ENCODE peak calls at places on chromosomes 13 and 19, in ten cellular contexts. D, H, K, O, I, X, M, N, B and J are unnamed samples. For H3K36me3, the result is how much of the 10 kb centered on the place peaks cover.

GRCh38 chr19:46659151-46660007 is 1.6 kb downstream of the DACT3 start:
- DNase-seq in D (no peak), H (peak), K (peak), O (peak), I (peak), X (no peak), M (no peak), N (no peak), B (peak), J (peak)

GRCh38 chr13:49563513-49563912 is 21.8 kb downstream of the RCBTB1 start:
- DNase-seq in D (no peak), H (no peak), K (no peak), O (no peak), I (no peak), X (no peak), M (peak), N (no peak), B (no peak), J (no peak)

GRCh38 chr13:45851171-45851889 is at the start of gene SIAH3:
- DNase-seq in D (no peak), H (no peak), K (no peak), O (no peak), I (no peak), X (peak), M (no peak), N (no peak), B (peak), J (peak)

GRCh38 chr19:38739440-38740251 is 4.6 kb downstream of the CAPN12 start:
- DNase-seq in D (no peak), H (no peak), K (no peak), O (no peak), I (peak), X (no peak), M (no peak), N (no peak), B (no peak), J (peak)

GRCh38 chr13:93002071-93002470 is 224.5 kb upstream of the GPC6 start:
- DNase-seq in D (no peak), H (no peak), K (no peak), O (no peak), I (no peak), X (no peak), M (no peak), N (no peak), B (no peak), J (no peak)

GRCh38 chr13:52162279-52163101 is 3.1 kb upstream of the NEK3 start:
- DNase-seq in D (peak), H (no peak), K (no peak), O (no peak), I (no peak), X (no peak), M (peak), N (no peak), B (no peak), J (no peak)

GRCh38 chr19:49554701-49555181 is 25.6 kb downstream of the NOSIP start:
- DNase-seq in D (no peak), H (no peak), K (peak), O (no peak), I (peak), X (peak), M (no peak), N (no peak), B (peak), J (no peak)

GRCh38 chr19:7679017-7679720 is 1.5 kb upstream of the TRAPPC5 start:
- DNase-seq in D (no peak), H (peak), K (no peak), O (no peak), I (peak), X (peak), M (no peak), N (no peak), B (peak), J (peak)

GRCh38 chr13:33218020-33218419 is 67.5 kb downstream of the STARD13 start:
- DNase-seq in D (peak), H (no peak), K (no peak), O (no peak), I (no peak), X (no peak), M (peak), N (no peak), B (no peak), J (no peak)

GRCh38 chr19:47381653-47382279 is 32.7 kb downstream of the DHX34 start:
- DNase-seq in D (no peak), H (no peak), K (no peak), O (no peak), I (peak), X (peak), M (no peak), N (no peak), B (no peak), J (no peak)

GRCh38 chr19:11597202-11598102 is at the start of gene ZNF627:
- DNase-seq in D (peak), H (peak), K (peak), O (peak), I (peak), X (peak), M (peak), N (peak), B (peak), J (peak)

GRCh38 chr19:48964205-48965032 is 690 bp upstream of the FTL start:
- DNase-seq in D (no peak), H (no peak), K (no peak), O (no peak), I (no peak), X (peak), M (peak), N (no peak), B (peak), J (no peak)

GRCh38 chr19:38383184-38383583 is 4.7 kb downstream of the GGN start:
- DNase-seq in D (no peak), H (no peak), K (no peak), O (no peak), I (no peak), X (no peak), M (no peak), N (no peak), B (no peak), J (no peak)

GRCh38 chr13:28138012-28138755 is at the start of gene PAN3:
- DNase-seq in D (peak), H (peak), K (peak), O (peak), I (peak), X (peak), M (peak), N (peak), B (peak), J (peak)

GRCh38 chr13:30736921-30737320 is 1.6 kb downstream of the ALOX5AP start:
- DNase-seq in D (no peak), H (no peak), K (no peak), O (no peak), I (no peak), X (no peak), M (no peak), N (no peak), B (no peak), J (no peak)

GRCh38 chr13:30736461-30736860 is 1.1 kb downstream of the ALOX5AP start:
- DNase-seq in D (no peak), H (no peak), K (no peak), O (no peak), I (no peak), X (no peak), M (no peak), N (no peak), B (no peak), J (no peak)

GRCh38 chr13:30737511-30738342 is 2.4 kb downstream of the ALOX5AP start:
- DNase-seq in D (no peak), H (no peak), K (peak), O (no peak), I (peak), X (no peak), M (no peak), N (no peak), B (no peak), J (peak)

GRCh38 chr13:30734434-30734833 is 909 bp upstream of the ALOX5AP start:
- DNase-seq in D (no peak), H (no peak), K (no peak), O (no peak), I (no peak), X (no peak), M (peak), N (no peak), B (no peak), J (no peak)

GRCh38 chr13:30735025-30735967 is at the start of gene ALOX5AP:
- DNase-seq in D (no peak), H (no peak), K (no peak), O (no peak), I (peak), X (peak), M (no peak), N (no peak), B (no peak), J (no peak)
- H3K27ac ChIP-seq in D (no peak), H (no peak), K (no peak), O (no peak), I (peak), X (peak), M (no peak), N (no peak), B (no peak), J (peak)

GRCh38 chr13:37010424-37010823 is 9.8 kb downstream of the EXOSC8 start:
- DNase-seq in D (no peak), H (no peak), K (no peak), O (no peak), I (no peak), X (no peak), M (no peak), N (no peak), B (no peak), J (no peak)
- H3K36me3 ChIP-seq in D (half or more), H (half or more), K (half or more), O (under half), I (half or more), X (under half), M (under half), N (under half), B (under half), J (under half)

DNA sequence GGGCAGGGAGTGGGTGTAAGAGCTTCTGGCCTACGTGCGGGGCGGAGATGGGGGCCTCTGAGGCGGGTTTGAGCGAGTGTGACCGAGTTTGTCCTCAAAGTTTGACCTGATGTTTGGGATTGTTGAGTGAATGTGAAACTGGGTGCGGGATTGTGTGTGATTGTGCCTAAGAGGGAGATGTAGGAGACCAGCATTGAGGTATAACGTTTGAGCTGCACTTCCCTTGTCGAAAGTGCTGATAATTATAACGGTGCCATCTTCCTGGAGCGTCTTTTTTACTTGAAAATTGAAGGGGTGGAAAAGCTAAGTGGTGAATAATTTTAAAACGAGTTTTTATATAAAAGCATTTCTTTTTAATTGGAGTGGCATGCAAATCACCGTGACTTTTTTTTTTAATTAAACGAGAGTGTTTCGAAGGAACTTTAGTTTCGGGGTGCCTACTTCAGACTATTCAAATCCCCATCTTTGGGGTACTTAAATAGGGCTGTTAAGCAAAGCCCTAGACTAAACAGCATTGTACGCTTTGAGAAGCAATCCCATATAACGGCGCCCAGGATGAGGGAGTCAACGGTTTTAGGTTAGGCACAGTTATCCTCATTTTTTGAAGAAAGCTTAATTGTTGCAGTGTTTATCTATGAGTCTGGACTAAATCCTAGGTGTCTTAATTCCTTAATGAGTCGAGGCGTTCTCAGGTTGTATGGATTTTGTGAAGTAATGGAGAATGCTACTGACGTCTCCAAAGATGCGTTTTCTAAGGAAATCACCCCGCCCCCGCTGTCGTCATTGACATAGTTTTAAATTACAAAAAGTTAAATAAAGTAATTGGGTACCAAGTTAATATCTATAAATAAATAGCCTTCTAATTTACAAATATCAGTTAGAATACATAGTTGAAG is 618 bp downstream of the ZNF146 start:
- DNase-seq in D (no peak), H (no peak), K (no peak), O (no peak), I (no peak), X (no peak), M (peak), N (no peak), B (no peak), J (no peak)
- TF ChIP-seq POLR2A in D (no peak), H (peak), K (no peak), O (no peak), I (no peak), X (no peak), M (peak), N (no peak), B (no peak), J (no peak)

GRCh38 chr19:17873661-17874422 is 2.1 kb downstream of the SLC5A5 start:
- DNase-seq in D (peak), H (peak), K (no peak), O (no peak), I (peak), X (peak), M (no peak), N (no peak), B (peak), J (peak)

GRCh38 chr19:17871032-17871877 is 490 bp upstream of the SLC5A5 start:
- DNase-seq in D (no peak), H (no peak), K (no peak), O (no peak), I (no peak), X (no peak), M (no peak), N (no peak), B (no peak), J (no peak)

GRCh38 chr19:17872251-17873001 is 681 bp downstream of the SLC5A5 start:
- DNase-seq in D (no peak), H (no peak), K (no peak), O (no peak), I (peak), X (peak), M (no peak), N (no peak), B (no peak), J (no peak)

GRCh38 chr19:17869114-17869608 is 2.6 kb upstream of the SLC5A5 start:
- DNase-seq in D (no peak), H (no peak), K (no peak), O (no peak), I (no peak), X (no peak), M (no peak), N (no peak), B (no peak), J (no peak)

GRCh38 chr19:17871878-17872250 is at the start of gene SLC5A5:
- DNase-seq in D (no peak), H (no peak), K (no peak), O (no peak), I (peak), X (no peak), M (no peak), N (no peak), B (no peak), J (no peak)
- H3K27ac ChIP-seq in D (no peak), H (no peak), K (no peak), O (no peak), I (no peak), X (no peak), M (no peak), N (no peak), B (no peak), J (no peak)

GRCh38 chr19:40247178-40247577 is 20.7 kb upstream of the CCNP start:
- DNase-seq in D (no peak), H (no peak), K (no peak), O (no peak), I (no peak), X (no peak), M (no peak), N (no peak), B (no peak), J (no peak)
- H3K36me3 ChIP-seq in D (under half), H (half or more), K (under half), O (under half), I (half or more), X (under half), M (under half), N (under half), B (under half), J (under half)

GRCh38 chr19:37077929-37078716 is at the start of gene ZNF420:
- DNase-seq in D (no peak), H (peak), K (peak), O (peak), I (peak), X (peak), M (peak), N (peak), B (peak), J (peak)
- TF ChIP-seq POLR2A in D (no peak), H (peak), K (peak), O (peak), I (no peak), X (peak), M (no peak), N (peak), B (peak), J (peak)

GRCh38 chr13:80888421-80888820 is 547.5 kb upstream of the SPRY2 start:
- DNase-seq in D (no peak), H (no peak), K (no peak), O (no peak), I (no peak), X (no peak), M (no peak), N (no peak), B (no peak), J (no peak)
- H3K27ac ChIP-seq in D (no peak), H (no peak), K (no peak), O (no peak), I (no peak), X (no peak), M (no peak), N (peak), B (no peak), J (no peak)

DNA sequence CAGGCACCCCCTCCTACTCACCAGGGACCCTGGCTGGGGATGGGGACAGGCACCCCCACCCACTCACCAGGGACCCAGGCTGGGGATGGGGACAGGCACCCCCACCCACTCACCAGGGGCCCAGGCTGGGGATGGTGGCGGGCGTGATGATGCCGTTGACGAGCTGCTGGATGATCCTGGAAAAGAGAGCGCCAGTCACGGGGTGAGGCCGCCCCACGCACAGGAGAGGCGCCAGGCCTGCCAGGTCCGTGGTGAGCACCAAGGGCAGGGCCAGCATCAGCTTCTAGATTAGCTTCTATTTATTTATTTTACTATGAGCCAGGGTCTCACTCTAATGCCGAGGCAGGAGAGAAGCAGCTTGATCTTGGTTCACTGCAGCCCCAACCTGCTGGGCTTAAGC is 10.4 kb downstream of the FGF22 start:
- DNase-seq in D (no peak), H (no peak), K (no peak), O (no peak), I (no peak), X (no peak), M (no peak), N (no peak), B (no peak), J (no peak)
- H3K36me3 ChIP-seq in D (under half), H (half or more), K (half or more), O (under half), I (half or more), X (under half), M (half or more), N (under half), B (under half), J (half or more)